ENCODE peak calls at places on chromosome 12, in eight cellular contexts. T is iPS-NIHi11, I is body of pancreas, N is COR-L47, X is mesothelial cell of epicardium, Q is HFFc6, B is EH, Z is GM12892. P is an unnamed sample.

GRCh38 chr12:103858335-103858734 is 17.3 kb upstream of the NT5DC3 start:
- DNase-seq in B (no peak), Q (no peak), N (no peak), Z (no peak), I (no peak), X (no peak), T (no peak), P (no peak)

GRCh38 chr12:62575036-62575435 is 108.4 kb downstream of the MON2 start:
- DNase-seq in N (no peak), Z (no peak), I (no peak), T (no peak), Q (no peak), B (no peak), X (no peak), P (no peak)

GRCh38 chr12:41055875-41056577 is 132.1 kb upstream of the PDZRN4 start:
- DNase-seq in Z (no peak), X (no peak), I (no peak), N (no peak), T (no peak), B (no peak), Q (no peak), P (peak; percentile 42)

GRCh38 chr12:1093166-1093751 is 102.2 kb downstream of the ERC1 start:
- DNase-seq in Q (peak; percentile 53), Z (no peak), T (peak; percentile 56), X (no peak), N (peak; percentile 57), B (peak; percentile 65), I (peak; percentile 16), P (peak; percentile 68)

GRCh38 chr12:49131973-49132461 is 822 bp upstream of the TUBA1B start:
- DNase-seq in X (no peak), I (no peak), Z (no peak), T (no peak), N (peak; percentile 25), B (peak; percentile 53), Q (no peak), P (peak; percentile 70)

GRCh38 chr12:116539905-116540482 is 19.2 kb upstream of the MAP1LC3B2 start:
- DNase-seq in N (no peak), X (peak; percentile 32), T (no peak), B (peak; percentile 77), I (peak; percentile 76), Z (no peak), Q (peak; percentile 36), P (peak; percentile 72)

GRCh38 chr12:82672811-82673495 is 13.8 kb upstream of the TMTC2 start:
- DNase-seq in X (no peak), Q (no peak), N (no peak), T (no peak), I (no peak), Z (no peak), B (no peak), P (no peak)

GRCh38 chr12:123602651-123603195 is 824 bp downstream of the DDX55 start:
- DNase-seq in X (no peak), Q (no peak), T (no peak), Z (no peak), B (peak; percentile 19), N (no peak), I (no peak), P (peak; percentile 52)

GRCh38 chr12:100671396-100672074 is 98.1 kb downstream of the GAS2L3 start:
- DNase-seq in T (no peak), X (no peak), B (no peak), Z (no peak), N (no peak), I (no peak), Q (no peak), P (no peak)

GRCh38 chr12:85825751-85826150 is 10.5 kb downstream of the RASSF9 start:
- DNase-seq in B (no peak), T (no peak), X (no peak), I (no peak), Q (no peak), N (peak; percentile 68), Z (no peak), P (no peak)

P was measured in iris pigment epithelial cell.